ENCODE peak calls at places on chromosomes 7 and 10, in seven cellular contexts. D is KG1; Q is heart right ventricle; M is activated T-helper 1 cell treated with anti-CD3 and anti-CD28 coated beads, Interleukin-2, amount 50 U/mL, for 16 hours; W is iris pigment epithelial cell; U is ACHN; A is mammary epithelial cell. I is an unnamed sample.

GRCh38 chr7:28298870-28299484 is 113.3 kb upstream of the CREB5 start:
- DNase-seq in D (no peak), Q (peak), M (no peak), W (peak), U (peak), A (peak), I (no peak)

GRCh38 chr10:62437696-62438095 is 63.5 kb downstream of the ZNF365 start:
- DNase-seq in D (no peak), Q (peak), M (no peak), W (peak), U (peak), A (peak), I (no peak)

GRCh38 chr10:58180633-58181032 is 87.1 kb downstream of the IPMK start:
- DNase-seq in D (no peak), Q (no peak), M (no peak), W (peak), U (no peak), A (peak), I (no peak)

GRCh38 chr7:141704112-141704511 is 2.1 kb upstream of the DENND11 start:
- DNase-seq in D (no peak), Q (no peak), M (no peak), W (no peak), U (no peak), A (no peak), I (no peak)

GRCh38 chr10:120423350-120424197 is 33.5 kb upstream of the PLPP4 start:
- DNase-seq in D (peak), Q (peak), M (no peak), W (peak), U (peak), A (peak), I (no peak)

GRCh38 chr10:117133273-117134083 is 4.6 kb downstream of the VAX1 start:
- DNase-seq in D (no peak), Q (no peak), M (no peak), W (no peak), U (no peak), A (no peak), I (no peak)

GRCh38 chr7:116398672-116399071 is 100.9 kb upstream of the CAV2 start:
- DNase-seq in D (no peak), Q (no peak), M (no peak), W (no peak), U (no peak), A (no peak), I (no peak)

GRCh38 chr7:74606101-74606908 is 51.2 kb upstream of the GTF2I start:
- DNase-seq in D (no peak), Q (peak), M (no peak), W (no peak), U (peak), A (no peak), I (peak)

GRCh38 chr7:49773082-49773938 is at the start of gene VWC2:
- DNase-seq in D (no peak), Q (peak), M (no peak), W (no peak), U (no peak), A (no peak), I (no peak)

GRCh38 chr7:135253851-135254815 is 20.5 kb downstream of the STRA8 start:
- DNase-seq in D (no peak), Q (peak), M (no peak), W (peak), U (peak), A (peak), I (peak)

GRCh38 chr10:34522542-34522941 is 292.6 kb downstream of the PARD3 start:
- DNase-seq in D (no peak), Q (no peak), M (no peak), W (peak), U (peak), A (no peak), I (no peak)